ENCODE peak calls at places on chromosomes 5 and 9, in six cellular contexts. G is astrocyte of the spinal cord, W is DND-41, R is HepG2, U is A549, T is fibroblast of mammary gland. N is an unnamed sample.

GRCh38 chr5:8538813-8539212 is 669.9 kb downstream of the MTRR start:
- DNase-seq in R (no peak), W (no peak), G (no peak), U (no peak), T (no peak), N (no peak)

GRCh38 chr9:113875917-113876805 is at the start of gene ZNF618:
- DNase-seq in T (no peak), R (no peak), G (peak), U (peak), W (peak), N (no peak)

GRCh38 chr5:177195307-177195952 is 61.9 kb downstream of the NSD1 start:
- DNase-seq in U (no peak), R (no peak), T (peak), G (peak), W (no peak), N (no peak)

GRCh38 chr9:33180526-33181184 is 13.5 kb upstream of the B4GALT1 start:
- DNase-seq in U (no peak), R (no peak), W (no peak), G (peak), T (peak), N (no peak)

GRCh38 chr5:177397875-177398390 is 2.5 kb downstream of the PFN3 start:
- DNase-seq in W (no peak), G (no peak), R (no peak), T (no peak), U (no peak), N (no peak)

GRCh38 chr9:3855601-3856328 is 330.0 kb upstream of the RFX3 start:
- DNase-seq in T (no peak), U (no peak), R (no peak), G (no peak), W (no peak), N (no peak)

GRCh38 chr5:126354012-126354856 is 69.0 kb upstream of the GRAMD2B start:
- DNase-seq in W (no peak), T (peak), G (peak), U (peak), R (peak), N (peak)

GRCh38 chr9:133578524-133579230 is 30.5 kb downstream of the FAM163B start:
- DNase-seq in R (no peak), U (no peak), W (no peak), G (no peak), T (no peak), N (no peak)

GRCh38 chr5:5371943-5372342 is 50.5 kb upstream of the ICE1 start:
- DNase-seq in G (no peak), U (no peak), T (no peak), W (no peak), R (no peak), N (no peak)

GRCh38 chr5:15452030-15452429 is 48.0 kb upstream of the FBXL7 start:
- DNase-seq in G (peak), R (no peak), T (no peak), W (no peak), U (no peak), N (no peak)

GRCh38 chr5:170576602-170577584 is 73.1 kb downstream of the KCNIP1 start:
- DNase-seq in R (no peak), G (peak), T (peak), W (no peak), U (no peak), N (no peak)

GRCh38 chr9:111516061-111516465 is 8.9 kb upstream of the ZNF483 start:
- DNase-seq in R (peak), U (no peak), T (peak), G (no peak), W (no peak), N (no peak)

GRCh38 chr5:136133416-136134383 is 1.1 kb downstream of the SMAD5 start:
- DNase-seq in G (peak), R (peak), W (no peak), T (peak), U (peak), N (no peak)

GRCh38 chr9:33719581-33720374 is 75.6 kb upstream of the PRSS3 start:
- DNase-seq in W (peak), G (no peak), T (peak), U (peak), R (peak), N (no peak)

GRCh38 chr9:34591911-34592866 is 2.7 kb upstream of the CNTFR start:
- DNase-seq in R (no peak), G (no peak), T (no peak), W (no peak), U (no peak), N (no peak)

GRCh38 chr5:12743582-12743981 is 839.3 kb upstream of the CTNND2 start:
- DNase-seq in U (no peak), W (no peak), G (no peak), T (no peak), R (no peak), N (no peak)

GRCh38 chr9:125161284-125161918 is 18.1 kb upstream of the SCAI start:
- DNase-seq in T (peak), U (no peak), G (no peak), R (no peak), W (no peak), N (no peak)

GRCh38 chr5:91166040-91166807 is 216.9 kb downstream of the ARRDC3 start:
- DNase-seq in U (no peak), T (peak), G (peak), W (no peak), R (no peak), N (no peak)

GRCh38 chr5:59769832-59770231 is 123.7 kb downstream of the PDE4D start:
- DNase-seq in W (no peak), G (no peak), T (peak), R (no peak), U (no peak), N (no peak)

GRCh38 chr5:177470759-177471536 is 2.5 kb downstream of the DBN1 start:
- DNase-seq in U (no peak), T (peak), R (peak), G (peak), W (no peak), N (no peak)

GRCh38 chr9:38038307-38039089 is 30.5 kb downstream of the SHB start:
- DNase-seq in U (no peak), W (no peak), T (no peak), R (no peak), G (no peak), N (no peak)

GRCh38 chr9:130209422-130209821 is 37.2 kb downstream of the NCS1 start:
- DNase-seq in W (no peak), U (no peak), T (no peak), G (no peak), R (no peak), N (no peak)

GRCh38 chr5:177495243-177496060 is 2.0 kb downstream of the PDLIM7 start:
- DNase-seq in R (peak), T (peak), U (no peak), W (no peak), G (peak), N (no peak)

GRCh38 chr5:18465833-18466681 is 831.8 kb downstream of the TAF11L14 start:
- DNase-seq in U (peak), W (peak), R (peak), T (peak), G (peak), N (peak)

GRCh38 chr9:14348241-14349140 is 34.5 kb upstream of the NFIB start:
- DNase-seq in W (no peak), T (no peak), R (no peak), U (no peak), G (peak), N (no peak)

GRCh38 chr9:110602281-110602680 is 22.7 kb upstream of the SVEP1 start:
- DNase-seq in W (no peak), U (no peak), G (no peak), R (no peak), T (peak), N (no peak)

GRCh38 chr9:19999491-20000057 is 210.7 kb upstream of the SLC24A2 start:
- DNase-seq in G (peak), W (peak), R (no peak), U (no peak), T (peak), N (peak)

GRCh38 chr9:121059998-121060636 is 10.0 kb upstream of the C5 start:
- DNase-seq in T (peak), W (peak), R (peak), G (peak), U (peak), N (no peak)

GRCh38 chr5:10595678-10596309 is 31.9 kb downstream of the ANKRD33B start:
- DNase-seq in R (peak), W (peak), U (peak), T (peak), G (peak), N (no peak)

GRCh38 chr5:178368278-178368677 is 135.7 kb upstream of the PHYKPL start:
- DNase-seq in T (no peak), U (no peak), G (no peak), R (no peak), W (peak), N (no peak)

GRCh38 chr5:134252671-134253070 is 26.8 kb upstream of the PPP2CA start:
- DNase-seq in R (peak), G (peak), T (peak), U (peak), W (no peak), N (peak)

GRCh38 chr9:131402738-131403492 is 9.0 kb downstream of the PRRC2B start:
- DNase-seq in R (peak), W (no peak), G (peak), U (peak), T (peak), N (no peak)

GRCh38 chr5:17014686-17015085 is 78.6 kb upstream of the MYO10 start:
- DNase-seq in W (no peak), R (no peak), G (no peak), T (no peak), U (no peak), N (peak)

GRCh38 chr5:2193923-2194555 is 311.3 kb upstream of the IRX4 start:
- DNase-seq in W (no peak), U (no peak), T (no peak), G (no peak), R (no peak), N (no peak)

GRCh38 chr5:6675784-6676499 is 37.3 kb upstream of the TENT4A start:
- DNase-seq in R (no peak), W (no peak), U (no peak), T (peak), G (no peak), N (no peak)
- TF ChIP-seq CTCF in R (no peak), W (no peak), U (no peak), T (peak), G (no peak), N (no peak)

DNA sequence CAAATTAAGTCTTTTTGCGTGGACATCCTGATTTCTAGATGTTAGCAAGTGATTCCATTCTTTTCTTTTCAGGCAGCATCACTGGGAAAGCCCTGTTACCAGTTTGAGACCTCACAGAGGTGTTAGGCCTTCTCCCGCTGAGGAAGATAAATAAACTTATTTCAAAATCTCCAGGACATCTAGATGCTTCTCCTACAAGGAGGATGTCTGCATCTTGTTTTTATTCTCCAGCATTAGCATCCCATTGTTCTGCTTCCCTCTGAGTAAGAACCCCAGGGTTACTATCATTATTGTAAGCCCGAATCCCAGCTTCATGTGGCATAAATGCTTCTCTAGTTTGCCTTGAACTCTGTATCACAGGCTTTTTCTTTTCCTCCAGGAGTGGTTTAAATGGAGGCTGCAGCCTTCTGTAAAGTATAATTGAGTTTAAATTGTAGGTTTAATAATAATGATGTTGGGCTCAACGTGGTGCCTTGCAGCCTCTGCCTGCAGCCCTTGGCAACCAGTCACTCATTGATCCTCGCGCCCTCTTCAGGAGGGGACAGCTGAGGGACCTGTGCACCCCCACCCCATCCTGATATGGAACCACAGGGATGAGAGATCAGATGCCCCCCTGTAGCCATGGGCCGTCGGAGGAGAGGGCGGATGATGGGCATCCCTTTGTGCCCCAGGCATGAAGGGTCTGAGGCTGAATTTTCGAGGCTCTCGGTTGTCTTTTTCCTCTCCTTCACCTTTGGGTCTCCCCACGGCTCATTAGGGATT is 115.0 kb downstream of the PDZD2 start:
- DNase-seq in W (no peak), R (no peak), U (no peak), G (no peak), T (no peak), N (no peak)
- H3K4me3 ChIP-seq in W (no peak), R (no peak), U (no peak), G (no peak), T (no peak), N (no peak)

DNA sequence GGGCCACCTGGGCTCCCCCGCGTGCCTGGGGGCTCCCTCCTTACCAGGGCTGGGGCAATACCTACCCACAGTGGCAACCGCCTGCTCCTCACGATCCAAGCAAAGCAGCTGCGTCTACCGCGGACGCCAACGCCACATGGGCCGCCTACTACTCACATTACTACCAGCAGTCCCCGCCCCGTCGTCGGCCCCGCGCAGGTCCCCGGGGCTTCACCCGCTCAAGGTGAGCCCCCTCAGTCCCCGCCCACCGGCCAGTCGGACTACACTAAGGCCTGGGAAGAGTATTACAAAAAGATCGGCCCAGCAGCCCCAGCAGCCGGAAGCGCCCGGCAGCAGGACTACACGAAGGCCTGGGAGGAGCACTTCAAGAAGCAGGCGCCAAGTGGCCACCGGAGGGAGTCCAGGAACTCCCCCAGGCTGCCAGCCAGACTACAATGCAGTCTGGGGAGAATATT is 106.0 kb upstream of the MTAP start:
- DNase-seq in T (no peak), U (peak), G (peak), R (peak), W (no peak), N (no peak)
- TF ChIP-seq CTCF in T (peak), U (no peak), G (no peak), R (no peak), W (no peak), N (peak)

GRCh38 chr5:151020304-151021031 is at the start of gene GPX3:
- DNase-seq in G (peak), U (peak), R (peak), W (no peak), T (no peak), N (no peak)

GRCh38 chr5:151023047-151023615 is 2.7 kb downstream of the GPX3 start:
- DNase-seq in T (peak), R (no peak), U (no peak), G (no peak), W (no peak), N (no peak)

GRCh38 chr5:151023651-151024050 is 3.3 kb downstream of the GPX3 start:
- DNase-seq in G (no peak), U (no peak), T (peak), W (no peak), R (no peak), N (no peak)

GRCh38 chr5:151022511-151023018 is 2.2 kb downstream of the GPX3 start:
- DNase-seq in W (no peak), R (no peak), G (peak), T (peak), U (no peak), N (no peak)

GRCh38 chr5:151021771-151022170 is 1.4 kb downstream of the GPX3 start:
- DNase-seq in T (no peak), W (no peak), R (no peak), U (no peak), G (no peak), N (no peak)
- H3K4me3 ChIP-seq in T (no peak), W (no peak), R (peak), U (no peak), G (no peak), N (peak)

DNA sequence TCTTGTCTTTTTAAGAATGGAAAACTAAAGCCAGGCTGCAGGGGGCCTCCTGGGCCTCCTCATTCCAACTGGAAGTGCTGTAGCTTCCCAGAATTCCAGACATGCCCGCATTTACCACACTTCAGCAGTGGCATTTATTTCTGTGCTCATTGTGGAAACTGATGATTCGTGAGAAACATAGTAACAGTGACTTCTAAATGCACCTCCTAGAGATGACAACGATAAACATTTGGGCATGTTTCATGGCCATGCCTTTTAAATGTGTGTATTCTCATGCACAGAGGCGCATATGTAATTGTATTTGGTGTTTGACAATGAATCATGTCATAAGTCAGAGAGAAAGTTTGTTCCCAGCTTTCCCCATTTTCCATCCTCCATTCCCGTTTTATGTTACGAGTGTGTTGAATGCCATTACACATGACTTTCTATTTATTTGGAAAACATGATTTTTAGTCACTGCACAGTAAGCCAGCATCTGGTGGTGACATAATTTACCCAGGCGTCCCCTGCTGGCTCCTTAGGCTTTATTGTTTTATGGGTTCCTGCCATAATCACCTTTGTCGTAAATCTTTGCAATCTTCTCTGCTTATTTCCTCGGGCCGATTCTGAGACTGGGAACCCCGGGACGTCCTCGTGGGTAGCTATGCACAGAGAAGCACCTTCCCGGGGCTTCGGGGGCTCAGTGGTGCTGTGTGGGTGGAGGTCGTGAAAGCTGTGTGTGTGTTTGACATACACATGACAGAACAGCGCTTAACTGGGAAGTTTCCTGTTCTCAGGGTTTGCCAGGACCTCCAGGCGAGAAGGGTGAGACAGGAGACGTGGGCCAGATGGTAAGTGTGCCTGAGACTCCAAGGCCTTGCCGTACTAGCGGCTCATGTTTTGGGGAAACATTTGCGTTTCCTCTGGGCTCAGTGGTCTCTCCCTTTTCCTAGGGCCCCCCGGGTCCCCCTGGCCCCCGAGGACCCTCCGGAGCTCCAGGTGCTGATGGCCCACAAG is 68.6 kb upstream of the FCN2 start:
- DNase-seq in W (no peak), T (peak), G (peak), U (no peak), R (no peak), N (no peak)
- TF ChIP-seq CTCF in W (no peak), T (peak), G (peak), U (no peak), R (no peak), N (no peak)

GRCh38 chr5:42366051-42366450 is 57.2 kb upstream of the GHR start:
- DNase-seq in W (no peak), R (no peak), G (no peak), T (no peak), U (no peak), N (no peak)
- H3K4me3 ChIP-seq in W (no peak), R (no peak), G (no peak), T (no peak), U (no peak), N (no peak)